ENCODE peak calls at places on chromosomes 5 and 9, in four cellular contexts. V is AG04450, Z is SK-N-DZ, M is NCI-H774. Q is an unnamed sample.

GRCh38 chr5:14400085-14400484 is 181.5 kb upstream of the OTULINL start:
- DNase-seq in V (no peak), M (no peak), Z (peak), Q (no peak)

GRCh38 chr9:113650207-113651131 is 186.9 kb downstream of the RGS3 start:
- DNase-seq in M (no peak), Z (peak), V (no peak), Q (peak)

GRCh38 chr9:81787747-81788632 is 98.6 kb upstream of the TLE1 start:
- DNase-seq in V (peak), Z (peak), M (no peak), Q (peak)

GRCh38 chr5:174693697-174694400 is 30.5 kb upstream of the MSX2 start:
- DNase-seq in Z (no peak), V (no peak), M (no peak), Q (no peak)

GRCh38 chr9:89750117-89750551 is 145.3 kb downstream of the GADD45G start:
- DNase-seq in M (peak), Z (peak), V (no peak), Q (no peak)

GRCh38 chr5:107764282-107764681 is 93.5 kb upstream of the EFNA5 start:
- DNase-seq in V (no peak), M (no peak), Z (no peak), Q (no peak)

GRCh38 chr9:88531920-88532319 is 3.1 kb upstream of the NXNL2 start:
- DNase-seq in Z (no peak), V (no peak), M (no peak), Q (no peak)

GRCh38 chr9:113711251-113711650 is 164.9 kb upstream of the ZNF618 start:
- DNase-seq in Z (no peak), M (no peak), V (no peak), Q (no peak)

GRCh38 chr9:71937070-71937625 is 25.7 kb downstream of the C9orf85 start:
- DNase-seq in V (no peak), M (no peak), Z (no peak), Q (no peak)

Q was measured in AG09319.